ENCODE peak calls at places on chromosomes 13 and 19, in six cellular contexts. C is left ventricle myocardium inferior, G is IMR-90, D is uterus, F is cardiac muscle cell, Q is heart right ventricle. A is an unnamed sample. For H3K4me1, the result is how much of the 10 kb centered on the place peaks cover.

GRCh38 chr13:98232456-98232855 is 55.4 kb upstream of the RNF113B start:
- DNase-seq in C (no peak), G (peak), D (no peak), F (no peak), Q (no peak), A (no peak)

GRCh38 chr13:43785681-43786471 is 896 bp downstream of the ENOX1 start:
- DNase-seq in C (peak), G (peak), D (peak), F (peak), Q (peak), A (peak)

GRCh38 chr13:106296723-106297122 is 238.7 kb downstream of the EFNB2 start:
- DNase-seq in C (no peak), G (no peak), D (no peak), F (no peak), Q (no peak), A (no peak)

GRCh38 chr19:9727644-9728043 is 40.9 kb downstream of the ZNF846 start:
- DNase-seq in C (no peak), G (no peak), D (no peak), F (no peak), Q (no peak), A (no peak)

GRCh38 chr19:1288528-1289394 is 3.1 kb downstream of the EFNA2 start:
- DNase-seq in C (no peak), G (no peak), D (no peak), F (no peak), Q (no peak), A (no peak)

GRCh38 chr19:41868120-41868988 is 8.3 kb downstream of the RPS19 start:
- DNase-seq in C (no peak), G (no peak), D (no peak), F (no peak), Q (no peak), A (no peak)

GRCh38 chr13:39590466-39591036 is 12.4 kb downstream of the LHFPL6 start:
- DNase-seq in C (no peak), G (no peak), D (no peak), F (no peak), Q (no peak), A (no peak)

GRCh38 chr19:58134244-58134643 is 16.3 kb downstream of the ZNF329 start:
- DNase-seq in C (no peak), G (no peak), D (no peak), F (no peak), Q (no peak), A (no peak)

GRCh38 chr13:100461309-100462035 is 127.1 kb downstream of the GGACT start:
- DNase-seq in C (no peak), G (peak), D (no peak), F (no peak), Q (no peak), A (no peak)

GRCh38 chr19:49637865-49638350 is 2.0 kb downstream of the RRAS start:
- DNase-seq in C (peak), G (peak), D (peak), F (peak), Q (peak), A (peak)

GRCh38 chr13:73168993-73169401 is 110.2 kb downstream of the KLF5 start:
- DNase-seq in C (no peak), G (peak), D (no peak), F (no peak), Q (no peak), A (no peak)

GRCh38 chr13:73465629-73465974 is 406.8 kb downstream of the KLF5 start:
- DNase-seq in C (no peak), G (peak), D (no peak), F (no peak), Q (no peak), A (no peak)

GRCh38 chr13:107209811-107210210 is 641.9 kb upstream of the ARGLU1 start:
- DNase-seq in C (no peak), G (peak), D (no peak), F (no peak), Q (no peak), A (no peak)

GRCh38 chr19:15091918-15092753 is 10.1 kb downstream of the OR1I1 start:
- DNase-seq in C (no peak), G (peak), D (peak), F (peak), Q (peak), A (no peak)

GRCh38 chr13:46492946-46493345 is 60.0 kb upstream of the LRCH1 start:
- DNase-seq in C (no peak), G (peak), D (no peak), F (peak), Q (no peak), A (no peak)

GRCh38 chr13:25771641-25772478 is 280.0 kb downstream of the SHISA2 start:
- DNase-seq in C (no peak), G (no peak), D (no peak), F (no peak), Q (no peak), A (no peak)

GRCh38 chr13:20960663-20961309 is 58.2 kb upstream of the XPO4 start:
- DNase-seq in C (no peak), G (no peak), D (no peak), F (no peak), Q (no peak), A (no peak)

GRCh38 chr19:271856-272255 is 19.3 kb downstream of the PLPP2 start:
- DNase-seq in C (no peak), G (no peak), D (no peak), F (no peak), Q (no peak), A (no peak)

GRCh38 chr19:56132316-56132822 is 8.7 kb upstream of the ZNF444 start:
- DNase-seq in C (no peak), G (peak), D (no peak), F (peak), Q (no peak), A (no peak)

GRCh38 chr13:40446365-40446764 is 220.1 kb downstream of the FOXO1 start:
- DNase-seq in C (no peak), G (no peak), D (no peak), F (no peak), Q (no peak), A (no peak)

GRCh38 chr13:101544979-101545378 is 92.5 kb downstream of the ITGBL1 start:
- DNase-seq in C (no peak), G (no peak), D (no peak), F (no peak), Q (no peak), A (no peak)

GRCh38 chr19:4415352-4415751 is 12.9 kb downstream of the CHAF1A start:
- DNase-seq in C (no peak), G (no peak), D (no peak), F (no peak), Q (no peak), A (no peak)

GRCh38 chr13:111961236-111961635 is 105.7 kb upstream of the SOX1 start:
- DNase-seq in C (no peak), G (no peak), D (no peak), F (no peak), Q (no peak), A (no peak)

GRCh38 chr13:75357576-75358295 is 124.2 kb downstream of the TBC1D4 start:
- DNase-seq in C (no peak), G (peak), D (no peak), F (peak), Q (no peak), A (no peak)

GRCh38 chr19:58203814-58204475 is 21.1 kb downstream of the ZNF274 start:
- DNase-seq in C (no peak), G (no peak), D (no peak), F (peak), Q (no peak), A (no peak)

GRCh38 chr13:112814905-112815585 is 125.2 kb downstream of the ATP11A start:
- DNase-seq in C (peak), G (peak), D (no peak), F (no peak), Q (peak), A (no peak)

GRCh38 chr13:110400786-110401533 is 93.9 kb downstream of the COL4A2 start:
- DNase-seq in C (no peak), G (peak), D (peak), F (no peak), Q (no peak), A (no peak)

GRCh38 chr19:47153266-47153665 is 22.6 kb downstream of the SAE1 start:
- DNase-seq in C (no peak), G (no peak), D (no peak), F (no peak), Q (no peak), A (no peak)

GRCh38 chr19:45598267-45599011 is 3.6 kb downstream of the GPR4 start:
- DNase-seq in C (peak), G (no peak), D (peak), F (no peak), Q (no peak), A (no peak)

GRCh38 chr13:42747399-42747873 is 33.9 kb upstream of the FAM216B start:
- DNase-seq in C (no peak), G (peak), D (no peak), F (no peak), Q (no peak), A (no peak)

GRCh38 chr19:46841458-46842083 is 9.1 kb downstream of the AP2S1 start:
- DNase-seq in C (peak), G (peak), D (peak), F (peak), Q (peak), A (peak)

GRCh38 chr19:45500918-45501729 is 2.9 kb downstream of the PPM1N start:
- DNase-seq in C (no peak), G (no peak), D (no peak), F (no peak), Q (no peak), A (no peak)

GRCh38 chr13:114135731-114136171 is 3.3 kb upstream of the RASA3 start:
- DNase-seq in C (no peak), G (no peak), D (no peak), F (no peak), Q (no peak), A (peak)

GRCh38 chr13:50693755-50694154 is 149.7 kb downstream of the DLEU7 start:
- DNase-seq in C (peak), G (no peak), D (no peak), F (peak), Q (peak), A (no peak)
- H3K27ac ChIP-seq in C (peak), G (no peak), D (no peak), F (peak), Q (peak), A (no peak)

GRCh38 chr13:60112771-60113170 is 51.0 kb downstream of the DIAPH3 start:
- DNase-seq in C (no peak), G (peak), D (no peak), F (no peak), Q (no peak), A (no peak)
- H3K4me1 ChIP-seq in C (under half), G (under half), D (under half), F (under half), Q (under half), A (under half)

GRCh38 chr13:81487151-81487550 is 1146.2 kb upstream of the SPRY2 start:
- DNase-seq in C (no peak), G (no peak), D (no peak), F (peak), Q (no peak), A (no peak)
- TF ChIP-seq CTCF in C (no peak), G (no peak), D (no peak), F (no peak), Q (no peak), A (no peak)

GRCh38 chr19:40281381-40282208 is 3.5 kb downstream of the AKT2 start:
- DNase-seq in C (no peak), G (no peak), D (no peak), F (no peak), Q (no peak), A (no peak)
- H3K27ac ChIP-seq in C (peak), G (no peak), D (no peak), F (peak), Q (no peak), A (no peak)

DNA sequence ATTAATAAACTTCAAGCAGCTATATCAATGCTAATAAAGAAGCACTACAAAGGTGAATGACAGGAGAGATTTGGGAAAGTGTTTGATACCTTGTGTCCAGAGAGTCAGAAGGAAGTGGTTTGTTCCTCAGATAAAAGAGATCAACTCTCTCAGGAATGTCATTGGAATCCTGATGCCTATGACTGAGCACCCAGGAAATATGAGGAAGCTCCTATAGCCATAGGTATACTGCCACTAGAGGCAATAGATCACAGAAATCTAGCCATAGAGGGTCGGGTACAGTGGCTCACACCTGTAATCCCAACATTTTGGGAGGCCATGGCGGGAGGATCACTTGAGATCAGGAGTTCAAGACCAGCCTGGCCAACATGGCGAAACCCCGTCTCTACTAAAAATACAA is 612.6 kb downstream of the DACH1 start:
- DNase-seq in C (no peak), G (no peak), D (no peak), F (no peak), Q (no peak), A (no peak)
- H3K4me1 ChIP-seq in C (under half), G (under half), D (under half), F (under half), Q (under half), A (under half)

GRCh38 chr19:17775245-17775927 is 19.6 kb upstream of the B3GNT3 start:
- DNase-seq in C (no peak), G (peak), D (no peak), F (peak), Q (no peak), A (peak)
- TF ChIP-seq CTCF in C (peak), G (peak), D (no peak), F (peak), Q (peak), A (no peak)

GRCh38 chr19:21472507-21472906 is 32.9 kb upstream of the ZNF429 start:
- DNase-seq in C (no peak), G (no peak), D (no peak), F (no peak), Q (no peak), A (no peak)

GRCh38 chr19:21468791-21469190 is 36.6 kb upstream of the ZNF429 start:
- DNase-seq in C (no peak), G (no peak), D (no peak), F (peak), Q (no peak), A (no peak)

GRCh38 chr19:21474671-21475181 is 30.7 kb upstream of the ZNF429 start:
- DNase-seq in C (peak), G (peak), D (peak), F (peak), Q (peak), A (peak)
- H3K27ac ChIP-seq in C (no peak), G (no peak), D (no peak), F (peak), Q (no peak), A (no peak)